ENCODE peak calls at places on chromosomes 3 and 15, in six cellular contexts. B is foreskin keratinocyte, Y is progenitor cell of endocrine pancreas, G is colonic mucosa, V is cardiac muscle cell, D is thoracic aorta. K is an unnamed sample.
A peak's percentile ranks its signal among the peaks of the same experiment; 100 is the strongest.

GRCh38 chr3:161559177-161559998 is 62.8 kb downstream of the OTOL1 start:
- DNase-seq in B (peak; percentile 41), Y (no peak), G (no peak), V (peak; percentile 73), D (no peak), K (peak; percentile 26)

GRCh38 chr3:3038201-3038991 is 71.8 kb downstream of the IL5RA start:
- DNase-seq in B (peak; percentile 7), Y (no peak), G (no peak), V (no peak), D (no peak), K (peak; percentile 1)

GRCh38 chr3:69204315-69204957 is 82.0 kb upstream of the LMOD3 start:
- DNase-seq in B (peak; percentile 96), Y (no peak), G (no peak), V (no peak), D (no peak), K (no peak)

GRCh38 chr3:50574280-50574831 is 5.0 kb downstream of the HEMK1 start:
- DNase-seq in B (no peak), Y (no peak), G (no peak), V (no peak), D (no peak), K (no peak)

GRCh38 chr15:79942656-79943481 is 28.1 kb downstream of the BCL2A1 start:
- DNase-seq in B (peak; percentile 55), Y (no peak), G (no peak), V (no peak), D (no peak), K (no peak)

GRCh38 chr15:78637776-78638435 is 3.1 kb downstream of the CHRNB4 start:
- DNase-seq in B (no peak), Y (no peak), G (no peak), V (no peak), D (no peak), K (no peak)

GRCh38 chr15:67175643-67176071 is 78.8 kb downstream of the AAGAB start:
- DNase-seq in B (no peak), Y (no peak), G (no peak), V (no peak), D (no peak), K (no peak)

GRCh38 chr3:10577521-10577920 is 72.1 kb upstream of the ATP2B2 start:
- DNase-seq in B (no peak), Y (no peak), G (no peak), V (no peak), D (no peak), K (no peak)

GRCh38 chr3:159860727-159861126 is 127.9 kb upstream of the IL12A start:
- DNase-seq in B (no peak), Y (no peak), G (no peak), V (no peak), D (no peak), K (no peak)

GRCh38 chr15:100570282-100570681 is 31.7 kb downstream of the LINS1 start:
- DNase-seq in B (no peak), Y (no peak), G (no peak), V (no peak), D (no peak), K (no peak)

GRCh38 chr15:63218114-63218808 is 28.9 kb downstream of the RAB8B start:
- DNase-seq in B (peak; percentile 94), Y (no peak), G (no peak), V (peak; percentile 71), D (no peak), K (no peak)

GRCh38 chr3:122245513-122246174 is 62.2 kb downstream of the CASR start:
- DNase-seq in B (peak; percentile 61), Y (no peak), G (no peak), V (no peak), D (no peak), K (no peak)

GRCh38 chr3:172965256-172965655 is 175.8 kb downstream of the SPATA16 start:
- DNase-seq in B (no peak), Y (no peak), G (no peak), V (no peak), D (no peak), K (no peak)

GRCh38 chr15:49044761-49045571 is 1.3 kb downstream of the SECISBP2L start:
- DNase-seq in B (peak; percentile 14), Y (no peak), G (no peak), V (no peak), D (no peak), K (no peak)

GRCh38 chr3:138936763-138937689 is 9.9 kb downstream of the FOXL2 start:
- DNase-seq in B (no peak), Y (no peak), G (no peak), V (no peak), D (no peak), K (no peak)

GRCh38 chr3:9111349-9112265 is 137.8 kb downstream of the SRGAP3 start:
- DNase-seq in B (no peak), Y (no peak), G (no peak), V (no peak), D (peak; percentile 12), K (no peak)

DNA sequence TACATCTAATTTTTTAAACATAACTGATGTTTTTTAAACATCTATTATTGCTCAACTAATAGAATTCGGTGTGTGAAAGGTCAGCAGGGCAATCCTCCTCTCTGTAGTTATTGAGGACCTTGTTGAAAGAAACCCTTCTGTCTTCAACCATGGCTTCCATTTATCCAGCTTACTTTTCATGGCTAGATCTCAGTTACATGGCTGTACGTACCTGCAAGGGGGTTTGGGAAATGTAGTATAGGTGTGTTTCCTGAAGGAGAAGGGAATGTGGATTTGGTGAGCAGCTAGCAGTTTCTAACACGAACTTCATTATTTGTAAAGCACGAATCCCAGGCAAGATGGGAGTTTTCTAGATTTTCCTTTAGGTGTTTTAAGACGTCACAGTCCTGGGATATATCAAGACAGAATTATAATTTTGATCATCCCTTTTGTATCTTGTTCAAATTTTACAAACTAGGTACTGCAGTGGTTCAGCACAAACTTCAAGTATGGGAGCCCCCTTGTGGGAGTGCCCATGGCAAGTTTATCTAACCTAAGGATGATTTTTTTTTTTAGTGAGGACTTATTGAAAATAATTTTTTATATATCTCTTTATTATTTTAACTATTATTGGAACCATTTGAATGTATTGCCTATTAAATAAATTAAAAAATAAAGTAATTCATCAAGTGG is 41.6 kb downstream of the FBXL2 start:
- DNase-seq in B (no peak), Y (no peak), G (no peak), V (peak; percentile 2), D (no peak), K (no peak)
- TF ChIP-seq CTCF in B (peak; percentile 40), Y (no peak), G (no peak), V (peak; percentile 19), D (no peak), K (peak; percentile 36)

GRCh38 chr3:58640700-58641372 is 25.7 kb downstream of the FAM3D start:
- DNase-seq in B (peak; percentile 81), Y (peak; percentile 75), G (peak; percentile 77), V (peak; percentile 84), D (peak; percentile 19), K (peak; percentile 75)
- TF ChIP-seq CTCF in B (peak; percentile 96), Y (peak; percentile 96), G (peak; percentile 82), V (peak; percentile 95), D (peak; percentile 59), K (peak; percentile 94)

GRCh38 chr3:99704417-99704816 is 66.0 kb downstream of the COL8A1 start:
- DNase-seq in B (no peak), Y (no peak), G (no peak), V (peak; percentile 49), D (no peak), K (no peak)
- TF ChIP-seq CTCF in B (no peak), Y (no peak), G (no peak), V (no peak), D (no peak), K (no peak)

DNA sequence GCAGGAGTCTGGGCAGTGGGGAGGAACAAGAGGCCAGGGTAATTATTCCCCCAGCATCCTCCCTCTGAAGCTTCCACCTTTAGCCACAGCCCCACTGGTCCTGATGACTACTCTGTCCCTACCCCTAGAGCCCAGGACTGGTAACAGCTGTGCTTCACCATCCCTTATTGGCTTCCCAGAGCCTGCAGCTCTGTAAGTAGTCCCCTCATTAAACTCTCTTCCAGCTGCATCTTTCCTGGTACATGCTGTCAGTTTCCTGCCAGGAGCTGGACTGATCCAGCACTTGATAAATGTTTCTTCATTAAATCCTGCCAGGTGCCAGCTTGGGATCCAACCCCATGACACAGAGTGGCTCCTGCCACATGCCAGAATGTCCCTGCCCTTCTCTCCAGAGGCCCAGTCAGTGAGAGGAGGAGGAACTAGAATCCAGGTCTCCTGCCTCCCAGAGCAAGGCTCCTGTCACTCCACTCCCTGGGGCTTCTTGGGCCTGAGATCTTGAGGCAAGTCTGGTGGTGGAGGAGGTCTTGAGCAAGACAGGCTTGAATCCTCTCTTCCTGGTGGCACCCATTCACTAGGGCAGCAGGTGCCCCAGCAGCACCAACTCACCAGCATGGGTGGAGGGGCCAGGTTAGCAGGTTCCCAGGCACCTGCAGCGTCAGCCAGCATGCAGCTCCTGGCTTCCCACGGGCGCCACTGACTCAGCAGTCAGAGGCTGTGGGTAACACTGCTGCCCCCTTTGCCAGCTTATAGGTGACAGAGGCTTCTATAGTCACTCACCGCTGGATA is 27.6 kb downstream of the FBXW12 start:
- DNase-seq in B (no peak), Y (no peak), G (no peak), V (no peak), D (no peak), K (no peak)
- TF ChIP-seq CTCF in B (no peak), Y (no peak), G (no peak), V (no peak), D (no peak), K (no peak)

GRCh38 chr3:140223197-140223596 is 288.2 kb downstream of the CLSTN2 start:
- DNase-seq in B (no peak), Y (no peak), G (no peak), V (no peak), D (no peak), K (no peak)

GRCh38 chr3:140224307-140224706 is 289.3 kb downstream of the CLSTN2 start:
- DNase-seq in B (no peak), Y (no peak), G (no peak), V (no peak), D (no peak), K (no peak)

GRCh38 chr3:140223631-140224030 is 288.6 kb downstream of the CLSTN2 start:
- DNase-seq in B (peak; percentile 76), Y (no peak), G (no peak), V (no peak), D (no peak), K (no peak)

DNA sequence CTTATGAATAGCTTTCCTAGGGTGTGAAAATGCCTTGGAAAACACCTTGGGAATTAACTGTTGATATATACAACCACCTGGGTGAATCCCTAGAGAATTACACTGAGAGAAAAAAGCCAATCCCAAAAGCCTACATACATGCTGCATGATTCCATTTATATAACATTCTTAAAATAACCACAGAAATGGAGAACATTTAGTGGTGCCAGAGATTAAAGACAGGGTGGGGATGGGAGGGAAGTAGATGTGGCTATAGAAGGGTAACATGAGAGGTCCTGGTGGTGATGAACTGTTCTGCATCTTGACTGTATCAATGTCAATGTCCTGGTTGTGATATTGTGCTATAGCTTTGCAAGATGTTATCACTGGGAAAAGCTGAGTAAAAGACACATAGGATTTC is 291.0 kb downstream of the CLSTN2 start:
- DNase-seq in B (no peak), Y (no peak), G (no peak), V (no peak), D (no peak), K (no peak)
- TF ChIP-seq CTCF in B (no peak), Y (no peak), G (no peak), V (no peak), D (no peak), K (no peak)

GRCh38 chr3:99947356-99947755 is 129.7 kb downstream of the CMSS1 start:
- DNase-seq in B (no peak), Y (no peak), G (no peak), V (no peak), D (no peak), K (no peak)
- TF ChIP-seq CTCF in B (no peak), Y (no peak), G (no peak), V (no peak), D (no peak), K (no peak)

GRCh38 chr3:74027121-74027520 is 402.4 kb upstream of the PDZRN3 start:
- DNase-seq in B (no peak), Y (no peak), G (no peak), V (no peak), D (no peak), K (no peak)
- TF ChIP-seq CTCF in B (no peak), Y (no peak), G (no peak), V (no peak), D (no peak), K (no peak)